ENCODE peak calls at places on chromosome 4, in six cellular contexts. Y is adrenal gland, W is right cardiac atrium, H is GM23248, R is HepG2, U is psoas muscle. B is an unnamed sample. For H3K27me3, the result is how much of the 10 kb centered on the place peaks cover.

GRCh38 chr4:112245383-112245782 is 13.8 kb downstream of the AP1AR start:
- DNase-seq in Y (no peak), U (no peak), R (no peak), W (no peak), H (peak), B (no peak)

GRCh38 chr4:53012738-53013137 is 150.6 kb downstream of the RASL11B start:
- DNase-seq in H (peak), Y (no peak), W (no peak), U (no peak), R (no peak), B (no peak)

GRCh38 chr4:135371137-135371536 is 1169.5 kb upstream of the PABPC4L start:
- DNase-seq in W (no peak), H (no peak), Y (no peak), U (no peak), R (peak), B (peak)

GRCh38 chr4:80252427-80252826 is 14.0 kb upstream of the FGF5 start:
- DNase-seq in U (no peak), H (no peak), R (no peak), Y (no peak), W (no peak), B (no peak)

GRCh38 chr4:153185453-153185852 is 18.8 kb upstream of the TRIM2 start:
- DNase-seq in H (no peak), Y (no peak), W (no peak), U (no peak), R (no peak), B (no peak)

GRCh38 chr4:8688908-8689445 is 96.4 kb downstream of the CPZ start:
- DNase-seq in U (no peak), R (no peak), Y (peak), W (no peak), H (peak), B (no peak)

GRCh38 chr4:41268024-41268423 is 11.3 kb downstream of the UCHL1 start:
- DNase-seq in H (no peak), Y (no peak), R (no peak), W (no peak), U (no peak), B (no peak)

GRCh38 chr4:146488495-146489174 is 33.1 kb downstream of the SLC10A7 start:
- DNase-seq in W (no peak), Y (no peak), U (no peak), H (no peak), R (no peak), B (no peak)

GRCh38 chr4:153222162-153222789 is 18.0 kb downstream of the TRIM2 start:
- DNase-seq in R (no peak), H (peak), W (peak), Y (peak), U (peak), B (peak)

GRCh38 chr4:61427099-61427817 is 227.1 kb downstream of the ADGRL3 start:
- DNase-seq in U (no peak), H (no peak), W (no peak), Y (no peak), R (no peak), B (no peak)

GRCh38 chr4:3766207-3766790 is at the start of gene ADRA2C:
- DNase-seq in U (peak), H (peak), W (no peak), Y (no peak), R (peak), B (peak)

GRCh38 chr4:3301450-3302163 is 8.8 kb downstream of the RGS12 start:
- DNase-seq in U (no peak), W (no peak), H (no peak), R (no peak), Y (peak), B (no peak)

GRCh38 chr4:80922951-80923350 is 107.6 kb upstream of the BMP3 start:
- DNase-seq in Y (no peak), W (no peak), U (no peak), R (no peak), H (no peak), B (no peak)

GRCh38 chr4:147409350-147409749 is 71.5 kb upstream of the EDNRA start:
- DNase-seq in R (no peak), U (no peak), W (no peak), H (no peak), Y (no peak), B (no peak)

GRCh38 chr4:155433636-155434360 is 57.0 kb upstream of the MAP9 start:
- DNase-seq in U (no peak), H (peak), W (no peak), Y (no peak), R (no peak), B (no peak)

GRCh38 chr4:95289028-95289634 is 259.6 kb downstream of the UNC5C start:
- DNase-seq in W (no peak), Y (peak), U (no peak), R (no peak), H (no peak), B (no peak)

GRCh38 chr4:7365472-7366179 is 69.1 kb downstream of the PSAPL1 start:
- DNase-seq in H (peak), Y (no peak), W (peak), R (no peak), U (no peak), B (no peak)

DNA sequence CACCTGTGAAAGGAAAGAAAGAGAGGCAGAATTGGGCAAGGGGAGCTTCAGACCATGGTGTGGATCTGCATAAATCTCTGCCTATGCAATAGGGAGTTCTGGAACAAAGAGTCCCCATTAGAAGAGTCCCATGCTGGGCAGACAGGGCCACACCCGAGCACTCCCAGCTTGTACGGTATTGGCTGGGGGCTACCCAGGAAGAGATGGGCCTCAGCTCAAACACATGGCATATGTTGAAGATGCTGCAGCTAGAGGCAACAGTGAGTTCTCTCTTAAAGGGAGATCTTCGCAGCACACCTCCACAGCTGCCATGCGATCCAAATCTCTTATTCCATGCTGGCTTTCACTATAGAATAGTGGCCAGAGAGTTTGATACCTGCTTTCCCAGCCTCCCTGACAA is 24.7 kb downstream of the CCNG2 start:
- DNase-seq in U (no peak), H (no peak), W (no peak), Y (no peak), R (no peak), B (no peak)
- H3K27me3 ChIP-seq in U (under half), H (under half), W (under half), Y (under half), R (under half), B (under half)

GRCh38 chr4:137375111-137375850 is 157.0 kb downstream of the PCDH18 start:
- DNase-seq in U (no peak), H (peak), R (no peak), W (no peak), Y (no peak), B (no peak)
- H3K4me3 ChIP-seq in U (no peak), H (no peak), R (no peak), W (no peak), Y (no peak), B (no peak)

DNA sequence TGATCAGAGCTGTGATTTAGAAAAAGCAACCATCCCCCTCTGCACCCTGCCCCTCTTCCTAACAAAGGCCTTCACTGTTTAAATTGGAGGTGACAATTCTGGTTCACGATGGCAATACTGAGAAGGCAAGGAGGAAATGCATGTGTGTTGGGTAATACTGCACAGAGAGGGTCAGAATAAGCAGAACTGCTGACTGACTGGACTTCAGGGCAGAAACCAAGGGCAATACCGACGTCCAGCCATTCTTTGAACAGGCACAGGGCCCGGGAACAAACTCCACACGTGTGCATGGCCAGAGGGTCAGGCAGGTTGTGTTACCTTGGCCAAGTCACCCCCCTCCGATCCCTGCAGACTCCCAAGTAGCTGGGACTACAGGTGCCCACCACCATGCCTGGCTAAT is 6.0 kb downstream of the ACSL1 start:
- DNase-seq in H (no peak), U (no peak), Y (peak), W (no peak), R (peak), B (no peak)
- H3K27me3 ChIP-seq in H (under half), U (under half), Y (under half), W (under half), R (under half), B (under half)

GRCh38 chr4:101118641-101119040 is 228.7 kb downstream of the PPP3CA start:
- DNase-seq in R (no peak), U (no peak), Y (no peak), H (no peak), W (no peak), B (no peak)

GRCh38 chr4:101119141-101119540 is 228.2 kb downstream of the PPP3CA start:
- DNase-seq in H (no peak), W (no peak), Y (no peak), R (no peak), U (no peak), B (no peak)

GRCh38 chr4:101114936-101115372 is 232.4 kb downstream of the PPP3CA start:
- DNase-seq in U (no peak), H (peak), W (peak), R (peak), Y (no peak), B (no peak)

DNA sequence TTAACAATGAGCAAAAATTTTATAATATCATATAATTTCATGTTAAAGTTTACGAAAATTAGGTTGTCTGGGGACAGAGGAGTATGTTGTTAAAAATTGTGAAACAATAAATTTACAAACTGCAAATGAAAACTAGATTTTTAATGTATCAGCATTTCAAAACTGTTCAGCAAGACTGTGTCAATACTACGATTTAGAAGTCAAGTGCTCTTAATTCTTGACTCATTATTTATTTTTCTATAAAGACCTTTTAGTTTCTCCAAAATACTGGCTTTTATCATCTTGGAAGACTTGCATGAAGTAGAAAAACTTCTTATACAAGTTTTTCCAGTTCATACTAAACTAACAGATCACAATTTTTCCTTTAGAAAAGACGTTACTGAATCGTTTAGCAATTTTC is 231.5 kb downstream of the PPP3CA start:
- DNase-seq in Y (no peak), W (no peak), U (no peak), R (no peak), H (no peak), B (no peak)
- H3K4me3 ChIP-seq in Y (no peak), W (no peak), U (no peak), R (no peak), H (no peak), B (no peak)

DNA sequence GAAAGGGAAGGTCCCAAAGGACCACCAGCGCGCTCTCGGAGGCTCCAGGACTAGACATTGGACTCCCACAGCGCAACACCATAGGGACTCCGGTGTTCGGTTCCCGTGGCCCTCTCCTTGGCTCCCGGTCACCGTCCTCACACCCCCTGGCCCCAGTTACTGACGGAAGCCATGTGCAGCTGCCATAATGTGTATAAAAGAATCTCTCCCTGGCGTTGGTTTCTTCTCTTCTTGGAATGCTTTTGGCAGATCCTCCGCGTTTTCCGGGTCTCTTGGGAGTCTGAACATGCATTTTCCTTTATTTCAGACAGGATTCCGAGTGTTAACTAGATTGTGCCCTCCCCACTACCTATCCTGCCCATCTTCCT is 69.7 kb downstream of the FBXO8 start:
- DNase-seq in H (no peak), Y (no peak), U (no peak), R (no peak), W (no peak), B (no peak)
- H3K27me3 ChIP-seq in H (under half), Y (under half), U (under half), R (half or more), W (under half), B (under half)

GRCh38 chr4:24105183-24106039 is 215.6 kb upstream of the PPARGC1A start:
- DNase-seq in H (peak), U (no peak), R (no peak), W (no peak), Y (no peak), B (no peak)
- H3K4me3 ChIP-seq in H (peak), U (no peak), R (no peak), W (no peak), Y (no peak), B (no peak)

DNA sequence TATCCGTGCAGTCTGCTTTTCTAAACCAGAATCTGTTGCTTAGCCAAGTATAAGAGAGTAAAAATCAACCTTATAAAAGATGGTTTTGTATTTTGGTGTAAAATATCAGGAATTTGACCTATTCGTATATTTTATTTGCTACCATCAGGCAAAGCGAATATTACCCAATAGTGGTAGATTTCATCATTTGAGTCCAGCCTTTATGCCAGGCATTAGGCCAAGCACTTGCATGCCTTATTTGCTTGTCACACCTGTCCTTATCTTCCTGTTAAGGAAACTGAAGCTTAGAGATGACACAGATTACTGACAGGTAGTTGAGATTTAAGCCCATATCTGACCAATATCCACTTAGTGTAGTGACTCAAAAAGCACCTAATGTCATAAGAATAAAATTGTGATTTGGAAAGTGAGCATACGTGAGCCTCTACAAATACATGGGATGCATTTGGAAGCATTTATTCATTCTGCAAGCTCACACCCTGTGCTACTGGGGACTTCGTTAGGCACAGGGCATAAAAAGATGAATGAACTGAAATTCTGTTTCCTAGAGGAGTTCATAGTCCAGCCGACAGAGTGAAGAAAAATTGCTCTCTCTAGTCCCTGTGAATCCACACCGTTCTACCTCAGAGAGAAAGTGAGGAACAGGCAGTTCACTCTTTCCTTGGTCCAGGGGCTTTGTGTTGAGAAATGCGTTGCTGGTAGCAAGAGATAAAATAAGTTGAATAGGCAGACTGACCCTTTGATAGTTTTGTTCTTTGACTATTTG is 2.3 kb upstream of the RNF212 start:
- DNase-seq in U (no peak), R (no peak), W (no peak), Y (no peak), H (no peak), B (no peak)
- H3K27me3 ChIP-seq in U (under half), R (under half), W (under half), Y (under half), H (under half), B (half or more)

B was measured in BE2C.